ENCODE peak calls at places on chromosomes 4 and X, in four cellular contexts. U is left ventricle myocardium inferior, R is MG63, A is IMR-90. C is an unnamed sample.

GRCh38 chr4:55116450-55116849 is 8.9 kb downstream of the KDR start:
- DNase-seq in U (no peak), R (no peak), A (no peak), C (peak)

GRCh38 chr4:156968479-156968984 is 3.1 kb downstream of the PDGFC start:
- DNase-seq in U (peak), R (peak), A (peak), C (peak)

GRCh38 chr4:38132140-38132673 is 172.0 kb downstream of the PTTG2 start:
- DNase-seq in U (no peak), R (peak), A (peak), C (peak)

GRCh38 chrX:71814123-71814912 is 51.2 kb downstream of the CXorf49B start:
- DNase-seq in U (no peak), R (no peak), A (no peak), C (no peak)

GRCh38 chr4:168560184-168560834 is 63.5 kb downstream of the PALLD start:
- DNase-seq in U (no peak), R (no peak), A (peak), C (peak)

GRCh38 chrX:154805696-154806091 is 409 bp upstream of the MPP1 start:
- DNase-seq in U (no peak), R (no peak), A (peak), C (peak)

GRCh38 chr4:112938461-112939058 is 110.9 kb upstream of the ANK2 start:
- DNase-seq in U (no peak), R (no peak), A (peak), C (peak)

GRCh38 chrX:154378059-154378798 is 866 bp upstream of the EMD start:
- DNase-seq in U (peak), R (peak), A (peak), C (no peak)

GRCh38 chrX:112164420-112164819 is 81.8 kb upstream of the TRPC5 start:
- DNase-seq in U (no peak), R (no peak), A (no peak), C (no peak)

GRCh38 chr4:74173321-74173720 is 15.4 kb downstream of the MTHFD2L start:
- DNase-seq in U (no peak), R (no peak), A (no peak), C (no peak)

GRCh38 chr4:26490111-26490979 is at the start of gene CCKAR:
- DNase-seq in U (no peak), R (no peak), A (no peak), C (no peak)
- H3K4me3 ChIP-seq in U (peak), R (peak), A (no peak), C (no peak)

GRCh38 chr4:78936989-78937388 is 2.2 kb downstream of the PAQR3 start:
- DNase-seq in U (no peak), R (no peak), A (no peak), C (no peak)

GRCh38 chr4:78938474-78938867 is 767 bp downstream of the PAQR3 start:
- DNase-seq in U (no peak), R (no peak), A (no peak), C (no peak)

GRCh38 chr4:78939667-78940008 is 400 bp upstream of the PAQR3 start:
- DNase-seq in U (no peak), R (no peak), A (peak), C (no peak)

GRCh38 chr4:78938868-78939666 is at the start of gene PAQR3:
- DNase-seq in U (peak), R (peak), A (peak), C (peak)

DNA sequence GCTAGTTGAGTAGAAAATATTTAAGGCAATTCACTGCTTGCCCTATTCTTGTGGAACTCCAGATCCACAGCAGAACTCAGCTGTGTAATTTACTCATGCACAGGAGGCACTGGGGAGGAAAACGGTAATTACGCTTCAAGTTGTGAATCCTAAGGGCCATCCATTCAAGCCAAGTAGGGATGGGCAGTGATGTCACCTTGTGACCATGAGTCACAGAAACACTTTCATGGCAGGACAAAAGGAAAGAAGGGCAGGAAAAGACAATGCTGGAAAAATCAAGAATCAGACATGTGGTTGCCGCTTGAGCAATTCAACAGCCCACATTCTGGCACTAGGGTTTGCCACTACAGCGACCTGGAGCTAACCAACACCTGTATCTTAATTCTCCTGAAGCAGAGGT is 1.4 kb downstream of the PAQR3 start:
- DNase-seq in U (no peak), R (no peak), A (peak), C (no peak)
- H3K4me3 ChIP-seq in U (peak), R (no peak), A (no peak), C (no peak)

GRCh38 chr4:182447938-182448280 is 204.7 kb downstream of the TENM3 start:
- DNase-seq in U (no peak), R (no peak), A (no peak), C (peak)

GRCh38 chr4:182449186-182449880 is 206.1 kb downstream of the TENM3 start:
- DNase-seq in U (no peak), R (no peak), A (peak), C (peak)

GRCh38 chr4:182453830-182454229 is 210.6 kb downstream of the TENM3 start:
- DNase-seq in U (no peak), R (no peak), A (no peak), C (no peak)

GRCh38 chr4:182448281-182449151 is 205.3 kb downstream of the TENM3 start:
- DNase-seq in U (peak), R (peak), A (peak), C (peak)

GRCh38 chr4:182449960-182450359 is 206.8 kb downstream of the TENM3 start:
- DNase-seq in U (no peak), R (no peak), A (no peak), C (no peak)
- H3K4me3 ChIP-seq in U (peak), R (no peak), A (peak), C (peak)

GRCh38 chrX:20320461-20321159 is 53.9 kb upstream of the RPS6KA3 start:
- DNase-seq in U (no peak), R (no peak), A (no peak), C (no peak)
- H3K4me3 ChIP-seq in U (no peak), R (peak), A (peak), C (peak)